ENCODE peak calls at places on chromosomes 2 and 18, in five cellular contexts. Y is MM.1S, J is HCT116, K is GM23338, F is GM23248. R is an unnamed sample.

GRCh38 chr2:138421971-138422335 is 79.6 kb upstream of the SPOPL start:
- DNase-seq in Y (no peak), J (peak), K (no peak), F (peak), R (peak)

GRCh38 chr2:158174956-158175355 is 73.3 kb downstream of the UPP2 start:
- DNase-seq in Y (no peak), J (no peak), K (no peak), F (no peak), R (no peak)

GRCh38 chr18:49572935-49573334 is 11.1 kb downstream of the LIPG start:
- DNase-seq in Y (no peak), J (no peak), K (no peak), F (no peak), R (no peak)

GRCh38 chr18:45733535-45733934 is 9.6 kb downstream of the SLC14A1 start:
- DNase-seq in Y (no peak), J (no peak), K (peak), F (no peak), R (no peak)

GRCh38 chr2:237677951-237678481 is 50.6 kb downstream of the LRRFIP1 start:
- DNase-seq in Y (no peak), J (no peak), K (no peak), F (peak), R (no peak)

GRCh38 chr2:38444247-38444646 is 67.2 kb upstream of the ATL2 start:
- DNase-seq in Y (no peak), J (peak), K (peak), F (peak), R (peak)

GRCh38 chr2:10285578-10286198 is 17.0 kb upstream of the HPCAL1 start:
- DNase-seq in Y (no peak), J (peak), K (no peak), F (peak), R (peak)

GRCh38 chr18:33369711-33370449 is 70.6 kb downstream of the CCDC178 start:
- DNase-seq in Y (no peak), J (no peak), K (no peak), F (no peak), R (no peak)

GRCh38 chr2:3025984-3026383 is 351.6 kb downstream of the EIPR1 start:
- DNase-seq in Y (no peak), J (no peak), K (no peak), F (no peak), R (no peak)

GRCh38 chr2:219522111-219523030 is 8.1 kb downstream of the ASIC4 start:
- DNase-seq in Y (no peak), J (peak), K (peak), F (peak), R (peak)

GRCh38 chr2:54099370-54099769 is 16.0 kb upstream of the ACYP2 start:
- DNase-seq in Y (no peak), J (no peak), K (no peak), F (no peak), R (no peak)

GRCh38 chr2:177880278-177880677 is 192.3 kb downstream of the PDE11A start:
- DNase-seq in Y (no peak), J (no peak), K (no peak), F (no peak), R (no peak)

GRCh38 chr2:98637401-98638144 is 29.2 kb downstream of the UNC50 start:
- DNase-seq in Y (no peak), J (no peak), K (no peak), F (no peak), R (no peak)

GRCh38 chr2:103873719-103874359 is 980.1 kb upstream of the POU3F3 start:
- DNase-seq in Y (no peak), J (no peak), K (no peak), F (no peak), R (no peak)

GRCh38 chr18:74373428-74373827 is 57.8 kb downstream of the C18orf63 start:
- DNase-seq in Y (no peak), J (no peak), K (no peak), F (no peak), R (no peak)

GRCh38 chr2:169509230-169509917 is at the start of gene KLHL41:
- DNase-seq in Y (no peak), J (no peak), K (no peak), F (peak), R (peak)

GRCh38 chr2:237256845-237257244 is 157.1 kb downstream of the COL6A3 start:
- DNase-seq in Y (no peak), J (no peak), K (no peak), F (peak), R (peak)

GRCh38 chr18:36572135-36572856 is 256.5 kb downstream of the TPGS2 start:
- DNase-seq in Y (peak), J (peak), K (peak), F (peak), R (peak)

GRCh38 chr2:193114827-193115226 is 920.1 kb upstream of the TMEFF2 start:
- DNase-seq in Y (no peak), J (no peak), K (no peak), F (no peak), R (no peak)

GRCh38 chr2:46863895-46864294 is 51.7 kb downstream of the MCFD2 start:
- DNase-seq in Y (no peak), J (no peak), K (no peak), F (no peak), R (no peak)

GRCh38 chr2:175080479-175080878 is 75.3 kb upstream of the CHN1 start:
- DNase-seq in Y (no peak), J (no peak), K (no peak), F (no peak), R (peak)

GRCh38 chr2:11659866-11660265 is 10.1 kb downstream of the NTSR2 start:
- DNase-seq in Y (no peak), J (no peak), K (no peak), F (no peak), R (no peak)

GRCh38 chr18:10142056-10142455 is 228.2 kb downstream of the VAPA start:
- DNase-seq in Y (no peak), J (no peak), K (no peak), F (peak), R (no peak)

GRCh38 chr2:102029952-102030351 is 38.2 kb downstream of the IL1R2 start:
- DNase-seq in Y (no peak), J (no peak), K (no peak), F (no peak), R (no peak)

GRCh38 chr2:199757466-199757865 is 93.5 kb downstream of the FTCDNL1 start:
- DNase-seq in Y (no peak), J (no peak), K (no peak), F (peak), R (no peak)

GRCh38 chr2:176109226-176109954 is 2.3 kb downstream of the HOXD11 start:
- DNase-seq in Y (no peak), J (no peak), K (no peak), F (peak), R (no peak)
- TF ChIP-seq EZH2 in Y (no peak), J (no peak), K (peak), F (no peak), R (no peak)

GRCh38 chr2:231932985-231933915 is 7.1 kb upstream of the NPPC start:
- DNase-seq in Y (no peak), J (no peak), K (no peak), F (no peak), R (no peak)

GRCh38 chr2:231930601-231931281 is 4.5 kb upstream of the NPPC start:
- DNase-seq in Y (no peak), J (no peak), K (no peak), F (no peak), R (no peak)

GRCh38 chr2:231933916-231934401 is 7.8 kb upstream of the NPPC start:
- DNase-seq in Y (no peak), J (no peak), K (no peak), F (no peak), R (no peak)

GRCh38 chr2:231931481-231931915 is 5.3 kb upstream of the NPPC start:
- DNase-seq in Y (no peak), J (no peak), K (no peak), F (no peak), R (no peak)

GRCh38 chr2:231932711-231932970 is 6.4 kb upstream of the NPPC start:
- DNase-seq in Y (no peak), J (no peak), K (no peak), F (no peak), R (no peak)
- TF ChIP-seq EZH2phosphoT487 in Y (no peak), J (no peak), K (no peak), F (no peak), R (no peak)

DNA sequence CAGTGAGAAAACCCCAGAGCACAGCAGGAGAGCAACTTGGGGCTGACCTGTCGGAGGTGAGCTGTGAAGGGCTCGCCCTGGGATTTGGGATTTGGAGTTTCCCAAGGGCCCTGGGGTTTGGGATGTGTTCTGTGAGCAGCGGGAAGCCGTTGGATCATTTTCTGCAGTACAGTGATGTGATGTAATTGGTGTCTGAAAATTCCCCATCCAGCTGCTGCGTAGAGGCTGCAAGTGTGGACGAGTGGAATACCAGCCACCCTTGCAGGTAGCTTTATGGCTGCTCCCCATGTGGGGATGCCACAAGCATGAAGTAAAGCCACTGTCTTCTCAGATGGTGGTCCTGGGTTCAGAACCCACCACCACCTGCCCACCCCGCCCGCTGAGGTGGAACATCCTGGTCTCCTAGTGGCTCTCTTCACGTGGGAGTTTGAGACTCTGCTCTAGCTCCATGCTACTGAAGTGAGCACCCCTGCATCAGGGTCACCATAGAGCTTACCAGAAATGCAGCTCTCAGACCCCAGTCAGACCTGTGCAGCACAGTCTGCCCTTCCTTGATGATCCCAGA is 15.0 kb downstream of the IMPA2 start:
- DNase-seq in Y (no peak), J (no peak), K (no peak), F (no peak), R (no peak)
- TF ChIP-seq EZH2 in Y (no peak), J (no peak), K (no peak), F (no peak), R (no peak)

GRCh38 chr2:133413863-133414262 is 154.4 kb downstream of the NCKAP5 start:
- DNase-seq in Y (no peak), J (no peak), K (no peak), F (no peak), R (no peak)
- TF ChIP-seq EZH2phosphoT487 in Y (no peak), J (no peak), K (no peak), F (no peak), R (no peak)

GRCh38 chr2:166632616-166633015 is 138.6 kb upstream of the SCN7A start:
- DNase-seq in Y (no peak), J (no peak), K (peak), F (peak), R (peak)

GRCh38 chr2:166637051-166637450 is 143.0 kb upstream of the SCN7A start:
- DNase-seq in Y (no peak), J (no peak), K (no peak), F (no peak), R (no peak)

GRCh38 chr2:166634706-166635105 is 140.7 kb upstream of the SCN7A start:
- DNase-seq in Y (no peak), J (no peak), K (no peak), F (no peak), R (no peak)
- TF ChIP-seq EZH2 in Y (no peak), J (no peak), K (no peak), F (no peak), R (no peak)

GRCh38 chr2:88450186-88450585 is 2.3 kb downstream of the FOXI3 start:
- DNase-seq in Y (no peak), J (no peak), K (no peak), F (no peak), R (no peak)

GRCh38 chr2:88452980-88453582 is 588 bp upstream of the FOXI3 start:
- DNase-seq in Y (peak), J (no peak), K (peak), F (no peak), R (no peak)

GRCh38 chr2:88450925-88451575 is 1.4 kb downstream of the FOXI3 start:
- DNase-seq in Y (no peak), J (no peak), K (peak), F (no peak), R (no peak)

GRCh38 chr2:88452151-88452851 is at the start of gene FOXI3:
- DNase-seq in Y (peak), J (no peak), K (peak), F (no peak), R (no peak)

DNA sequence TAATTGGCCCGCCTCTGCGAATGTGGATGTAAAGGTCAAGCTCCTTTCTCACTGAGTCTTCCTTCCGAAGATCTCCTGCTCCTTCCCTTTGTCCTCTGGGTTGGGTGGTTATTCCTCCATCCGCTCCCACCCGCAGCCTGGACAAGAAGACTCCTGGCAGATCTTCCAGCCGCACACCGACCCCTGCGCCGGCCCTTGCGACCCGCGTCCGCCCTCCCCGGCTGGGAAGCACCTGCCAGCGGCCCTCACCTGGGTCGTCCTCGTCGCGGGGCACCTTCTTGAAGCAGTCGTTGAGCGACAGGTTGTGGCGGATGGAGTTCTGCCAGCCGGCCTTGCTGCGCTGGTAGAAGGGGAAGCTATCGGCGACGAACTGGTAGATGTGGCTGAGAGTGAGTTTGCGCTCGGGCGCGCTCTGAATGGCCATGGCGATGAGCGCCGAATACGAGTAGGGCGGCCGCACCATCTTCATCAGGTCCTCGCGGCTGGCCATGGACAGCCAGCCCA is 794 bp downstream of the FOXI3 start:
- DNase-seq in Y (peak), J (no peak), K (peak), F (peak), R (no peak)
- TF ChIP-seq EZH2phosphoT487 in Y (no peak), J (no peak), K (no peak), F (peak), R (no peak)

DNA sequence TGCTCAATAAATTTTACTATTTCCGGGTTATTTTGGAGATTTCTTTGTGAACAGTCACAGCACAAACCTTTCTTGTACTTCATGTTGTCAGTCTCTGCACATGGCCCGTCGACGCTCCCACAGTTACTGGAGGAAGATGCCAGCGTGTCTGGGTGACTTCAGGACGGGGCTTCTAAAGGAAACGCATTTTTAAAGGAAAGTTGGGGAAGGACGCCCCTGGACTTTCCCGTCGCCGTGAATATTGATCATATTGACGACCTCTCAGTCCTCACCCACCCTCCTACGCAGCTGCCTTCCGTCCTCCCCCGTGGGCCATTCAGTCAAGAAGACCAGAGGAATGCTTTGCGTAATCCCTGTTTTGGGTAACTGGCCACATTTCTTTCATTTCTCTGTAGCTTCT is 71.1 kb upstream of the SNTG2 start:
- DNase-seq in Y (no peak), J (no peak), K (no peak), F (no peak), R (no peak)
- TF ChIP-seq EZH2 in Y (no peak), J (no peak), K (no peak), F (no peak), R (no peak)

R was measured in PC-3.